ENCODE peak calls at places on chromosomes 12 and 14, in nine cellular contexts. One of them, this sample, is unnamed.

GRCh38 chr14:103188691-103189480 is 65.6 kb downstream of the TNFAIP2 start:
- DNase-seq in Peyer's patch: no peak
- DNase-seq in OCI-LY7: no peak
- DNase-seq in fibroblast of lung: no peak
- DNase-seq in HepG2: no peak
- DNase-seq in upper lobe of right lung: peak
- DNase-seq in DND-41: no peak
- DNase-seq in uterus: peak
- DNase-seq in lower lobe of right lung: peak
- DNase-seq in this sample: no peak

GRCh38 chr14:53509227-53509822 is 356.2 kb upstream of the DDHD1 start:
- DNase-seq in fibroblast of lung: peak
- DNase-seq in DND-41: peak
- DNase-seq in uterus: peak
- DNase-seq in lower lobe of right lung: no peak
- DNase-seq in HepG2: no peak
- DNase-seq in OCI-LY7: no peak
- DNase-seq in upper lobe of right lung: no peak
- DNase-seq in Peyer's patch: no peak
- DNase-seq in this sample: peak

GRCh38 chr14:91454155-91454554 is 36.5 kb upstream of the CCDC88C start:
- DNase-seq in DND-41: no peak
- DNase-seq in fibroblast of lung: no peak
- DNase-seq in HepG2: no peak
- DNase-seq in lower lobe of right lung: no peak
- DNase-seq in Peyer's patch: no peak
- DNase-seq in uterus: no peak
- DNase-seq in upper lobe of right lung: no peak
- DNase-seq in OCI-LY7: no peak
- DNase-seq in this sample: no peak

GRCh38 chr12:23640754-23641153 is 308.7 kb downstream of the SOX5 start:
- DNase-seq in lower lobe of right lung: no peak
- DNase-seq in HepG2: no peak
- DNase-seq in fibroblast of lung: no peak
- DNase-seq in OCI-LY7: no peak
- DNase-seq in DND-41: no peak
- DNase-seq in uterus: no peak
- DNase-seq in upper lobe of right lung: no peak
- DNase-seq in Peyer's patch: no peak
- DNase-seq in this sample: no peak

GRCh38 chr12:3035815-3036702 is 41.1 kb upstream of the TSPAN9 start:
- DNase-seq in fibroblast of lung: peak
- DNase-seq in HepG2: no peak
- DNase-seq in upper lobe of right lung: no peak
- DNase-seq in DND-41: no peak
- DNase-seq in lower lobe of right lung: no peak
- DNase-seq in Peyer's patch: no peak
- DNase-seq in OCI-LY7: no peak
- DNase-seq in uterus: no peak
- DNase-seq in this sample: no peak

GRCh38 chr14:92607702-92608429 is 94.3 kb downstream of the RIN3 start:
- DNase-seq in uterus: no peak
- DNase-seq in DND-41: no peak
- DNase-seq in fibroblast of lung: peak
- DNase-seq in upper lobe of right lung: no peak
- DNase-seq in HepG2: no peak
- DNase-seq in lower lobe of right lung: no peak
- DNase-seq in Peyer's patch: no peak
- DNase-seq in OCI-LY7: no peak
- DNase-seq in this sample: no peak

GRCh38 chr12:53300187-53300586 is 692 bp downstream of the MYG1 start:
- DNase-seq in DND-41: no peak
- DNase-seq in fibroblast of lung: peak
- DNase-seq in HepG2: no peak
- DNase-seq in Peyer's patch: no peak
- DNase-seq in upper lobe of right lung: no peak
- DNase-seq in uterus: no peak
- DNase-seq in OCI-LY7: no peak
- DNase-seq in lower lobe of right lung: no peak
- DNase-seq in this sample: peak

GRCh38 chr14:97458302-97459137 is 661.3 kb downstream of the VRK1 start:
- DNase-seq in DND-41: peak
- DNase-seq in fibroblast of lung: no peak
- DNase-seq in Peyer's patch: peak
- DNase-seq in HepG2: no peak
- DNase-seq in uterus: peak
- DNase-seq in lower lobe of right lung: peak
- DNase-seq in OCI-LY7: no peak
- DNase-seq in upper lobe of right lung: no peak
- DNase-seq in this sample: no peak

GRCh38 chr12:69396041-69396440 is 36.5 kb downstream of the YEATS4 start:
- DNase-seq in DND-41: no peak
- DNase-seq in Peyer's patch: no peak
- DNase-seq in HepG2: no peak
- DNase-seq in lower lobe of right lung: no peak
- DNase-seq in fibroblast of lung: no peak
- DNase-seq in OCI-LY7: no peak
- DNase-seq in upper lobe of right lung: no peak
- DNase-seq in uterus: no peak
- DNase-seq in this sample: no peak

GRCh38 chr14:74650927-74651686 is 39.1 kb upstream of the LTBP2 start:
- DNase-seq in upper lobe of right lung: no peak
- DNase-seq in OCI-LY7: no peak
- DNase-seq in fibroblast of lung: no peak
- DNase-seq in HepG2: no peak
- DNase-seq in DND-41: no peak
- DNase-seq in uterus: no peak
- DNase-seq in lower lobe of right lung: no peak
- DNase-seq in Peyer's patch: no peak
- DNase-seq in this sample: no peak

GRCh38 chr12:108580531-108580930 is 17.4 kb downstream of the TMEM119 start:
- DNase-seq in fibroblast of lung: no peak
- DNase-seq in upper lobe of right lung: no peak
- DNase-seq in HepG2: no peak
- DNase-seq in uterus: peak
- DNase-seq in DND-41: no peak
- DNase-seq in Peyer's patch: no peak
- DNase-seq in OCI-LY7: no peak
- DNase-seq in lower lobe of right lung: no peak
- DNase-seq in this sample: no peak

GRCh38 chr12:27822076-27822712 is 42.2 kb upstream of the MANSC4 start:
- DNase-seq in upper lobe of right lung: no peak
- DNase-seq in HepG2: no peak
- DNase-seq in lower lobe of right lung: no peak
- DNase-seq in DND-41: no peak
- DNase-seq in Peyer's patch: peak
- DNase-seq in OCI-LY7: peak
- DNase-seq in uterus: no peak
- DNase-seq in fibroblast of lung: peak
- DNase-seq in this sample: peak

GRCh38 chr14:83828406-83828805 is 1701.5 kb upstream of the FLRT2 start:
- DNase-seq in DND-41: no peak
- DNase-seq in HepG2: no peak
- DNase-seq in fibroblast of lung: peak
- DNase-seq in Peyer's patch: no peak
- DNase-seq in OCI-LY7: no peak
- DNase-seq in uterus: no peak
- DNase-seq in upper lobe of right lung: no peak
- DNase-seq in lower lobe of right lung: no peak
- DNase-seq in this sample: no peak

GRCh38 chr12:130017571-130018449 is 114.0 kb upstream of the TMEM132D start:
- DNase-seq in fibroblast of lung: no peak
- DNase-seq in OCI-LY7: no peak
- DNase-seq in upper lobe of right lung: no peak
- DNase-seq in Peyer's patch: no peak
- DNase-seq in uterus: no peak
- DNase-seq in HepG2: no peak
- DNase-seq in lower lobe of right lung: no peak
- DNase-seq in DND-41: no peak
- DNase-seq in this sample: no peak
- H3K27ac ChIP-seq in fibroblast of lung: no peak
- H3K27ac ChIP-seq in OCI-LY7: no peak
- H3K27ac ChIP-seq in upper lobe of right lung: no peak
- H3K27ac ChIP-seq in Peyer's patch: no peak
- H3K27ac ChIP-seq in uterus: no peak
- H3K27ac ChIP-seq in HepG2: no peak
- H3K27ac ChIP-seq in lower lobe of right lung: no peak
- H3K27ac ChIP-seq in DND-41: no peak
- H3K27ac ChIP-seq in this sample: no peak

GRCh38 chr14:35879141-35879648 is 53.1 kb downstream of the BRMS1L start:
- DNase-seq in HepG2: no peak
- DNase-seq in Peyer's patch: no peak
- DNase-seq in upper lobe of right lung: no peak
- DNase-seq in fibroblast of lung: peak
- DNase-seq in lower lobe of right lung: no peak
- DNase-seq in OCI-LY7: no peak
- DNase-seq in DND-41: no peak
- DNase-seq in uterus: no peak
- DNase-seq in this sample: no peak

GRCh38 chr14:35881280-35881679 is 55.1 kb downstream of the BRMS1L start:
- DNase-seq in Peyer's patch: no peak
- DNase-seq in HepG2: no peak
- DNase-seq in upper lobe of right lung: no peak
- DNase-seq in DND-41: no peak
- DNase-seq in lower lobe of right lung: no peak
- DNase-seq in OCI-LY7: no peak
- DNase-seq in fibroblast of lung: no peak
- DNase-seq in uterus: no peak
- DNase-seq in this sample: no peak

GRCh38 chr14:35877276-35877675 is 51.1 kb downstream of the BRMS1L start:
- DNase-seq in Peyer's patch: no peak
- DNase-seq in HepG2: peak
- DNase-seq in fibroblast of lung: no peak
- DNase-seq in uterus: no peak
- DNase-seq in upper lobe of right lung: no peak
- DNase-seq in lower lobe of right lung: no peak
- DNase-seq in OCI-LY7: no peak
- DNase-seq in DND-41: no peak
- DNase-seq in this sample: no peak

GRCh38 chr14:35878272-35879140 is 52.4 kb downstream of the BRMS1L start:
- DNase-seq in HepG2: no peak
- DNase-seq in lower lobe of right lung: no peak
- DNase-seq in OCI-LY7: no peak
- DNase-seq in upper lobe of right lung: no peak
- DNase-seq in fibroblast of lung: peak
- DNase-seq in Peyer's patch: no peak
- DNase-seq in uterus: peak
- DNase-seq in DND-41: no peak
- DNase-seq in this sample: peak

GRCh38 chr14:35879654-35880249 is 53.6 kb downstream of the BRMS1L start:
- DNase-seq in fibroblast of lung: peak
- DNase-seq in Peyer's patch: no peak
- DNase-seq in lower lobe of right lung: no peak
- DNase-seq in upper lobe of right lung: no peak
- DNase-seq in uterus: no peak
- DNase-seq in HepG2: peak
- DNase-seq in OCI-LY7: peak
- DNase-seq in DND-41: no peak
- DNase-seq in this sample: no peak
- TF ChIP-seq CTCF in fibroblast of lung: no peak
- TF ChIP-seq CTCF in Peyer's patch: peak
- TF ChIP-seq CTCF in lower lobe of right lung: peak
- TF ChIP-seq CTCF in upper lobe of right lung: peak
- TF ChIP-seq CTCF in uterus: no peak
- TF ChIP-seq CTCF in HepG2: peak
- TF ChIP-seq CTCF in OCI-LY7: peak
- TF ChIP-seq CTCF in DND-41: peak
- TF ChIP-seq CTCF in this sample: peak

DNA sequence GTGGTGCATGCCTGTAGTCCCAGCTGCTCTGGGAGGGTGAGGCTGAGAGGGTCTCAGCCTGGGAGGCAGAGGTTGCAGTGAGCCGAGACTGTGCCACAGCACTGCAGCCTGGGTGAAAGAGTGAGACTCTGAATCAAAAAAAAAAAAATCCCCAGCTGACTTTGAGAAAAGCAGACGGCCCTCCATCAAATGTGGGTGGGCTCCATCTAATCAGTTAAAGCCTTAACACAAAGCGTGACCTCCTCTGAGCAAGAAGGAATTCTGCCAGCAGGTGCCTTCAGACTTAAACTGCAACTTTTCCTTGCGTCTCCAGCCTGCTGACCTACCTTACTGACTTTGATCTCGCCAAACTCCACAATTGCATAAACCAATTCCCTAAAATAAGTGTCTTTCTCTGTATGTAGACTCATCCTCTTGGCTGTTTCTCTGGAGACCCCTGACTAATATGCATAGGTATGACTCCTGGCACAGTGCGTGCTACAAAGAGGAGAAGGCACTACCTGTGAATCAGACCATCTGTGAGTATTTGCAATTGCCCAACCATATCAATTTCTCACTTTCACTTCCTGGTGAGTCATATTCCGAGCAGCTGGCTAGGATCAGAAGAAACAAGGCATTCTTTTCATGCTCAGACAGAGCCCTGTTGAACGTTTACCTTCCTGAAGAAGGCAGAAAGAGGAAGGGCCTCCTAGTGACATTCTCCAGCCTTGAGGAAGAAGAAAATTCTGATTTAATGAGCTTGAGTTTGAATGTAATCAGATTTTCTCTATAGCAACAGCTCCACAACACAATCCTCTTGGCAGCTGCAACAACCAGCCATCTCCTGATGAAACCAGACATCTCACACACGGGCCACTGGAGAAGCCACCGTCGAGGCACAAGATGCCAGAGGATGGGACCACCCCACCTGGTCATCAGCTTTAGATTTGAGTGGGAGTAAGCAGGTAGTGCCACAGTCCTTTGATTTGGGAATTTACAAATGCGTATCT is 54.3 kb downstream of the CLMN start:
- DNase-seq in upper lobe of right lung: no peak
- DNase-seq in DND-41: peak
- DNase-seq in OCI-LY7: peak
- DNase-seq in Peyer's patch: peak
- DNase-seq in lower lobe of right lung: no peak
- DNase-seq in HepG2: peak
- DNase-seq in fibroblast of lung: peak
- DNase-seq in uterus: peak
- DNase-seq in this sample: peak
- H3K27ac ChIP-seq in upper lobe of right lung: peak
- H3K27ac ChIP-seq in DND-41: no peak
- H3K27ac ChIP-seq in OCI-LY7: peak
- H3K27ac ChIP-seq in Peyer's patch: peak
- H3K27ac ChIP-seq in lower lobe of right lung: peak
- H3K27ac ChIP-seq in HepG2: peak
- H3K27ac ChIP-seq in fibroblast of lung: peak
- H3K27ac ChIP-seq in uterus: peak
- H3K27ac ChIP-seq in this sample: no peak

DNA sequence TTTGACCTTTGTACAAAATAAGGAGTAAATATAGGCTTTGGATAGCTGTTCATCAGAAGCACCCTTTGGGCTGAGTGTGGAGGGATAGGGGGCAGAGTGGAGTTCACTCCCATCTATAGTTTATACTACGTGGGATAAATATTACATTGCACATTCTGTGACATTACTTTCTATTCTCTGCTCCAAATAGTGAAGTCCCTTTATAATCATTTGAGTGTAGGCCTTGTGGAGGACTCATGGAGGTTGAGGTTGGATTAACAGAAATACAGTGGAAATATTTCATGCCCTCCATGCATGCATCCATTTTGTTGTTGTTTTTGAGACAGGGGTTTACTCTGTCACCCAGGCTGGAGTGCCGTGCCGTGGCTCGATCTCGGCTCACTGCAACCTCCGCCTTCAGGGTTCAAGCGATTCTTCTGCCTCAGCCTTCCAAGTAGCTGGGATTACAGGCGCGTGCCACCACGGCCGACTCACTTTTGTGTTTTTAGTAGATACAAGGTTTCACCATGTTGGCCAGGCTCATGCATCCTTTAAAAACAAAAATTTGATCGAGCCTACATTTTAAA is 1.4 kb downstream of the CHPT1 start:
- DNase-seq in fibroblast of lung: peak
- DNase-seq in upper lobe of right lung: no peak
- DNase-seq in HepG2: no peak
- DNase-seq in Peyer's patch: peak
- DNase-seq in lower lobe of right lung: no peak
- DNase-seq in OCI-LY7: peak
- DNase-seq in DND-41: no peak
- DNase-seq in uterus: no peak
- DNase-seq in this sample: no peak
- TF ChIP-seq CTCF in fibroblast of lung: no peak
- TF ChIP-seq CTCF in upper lobe of right lung: no peak
- TF ChIP-seq CTCF in HepG2: peak
- TF ChIP-seq CTCF in Peyer's patch: no peak
- TF ChIP-seq CTCF in lower lobe of right lung: no peak
- TF ChIP-seq CTCF in OCI-LY7: peak
- TF ChIP-seq CTCF in DND-41: peak
- TF ChIP-seq CTCF in uterus: no peak
- TF ChIP-seq CTCF in this sample: peak

This sample was measured in AG04450.